ENCODE peak calls at places on chromosomes 4 and X, in five cellular contexts. G, Z, E, D and S are unnamed samples.

GRCh38 chr4:24890561-24890960 is 22.3 kb downstream of the CCDC149 start:
- DNase-seq in G (no peak), Z (no peak), E (no peak), D (no peak), S (no peak)

GRCh38 chrX:136310411-136310810 is 9.6 kb downstream of the ADGRG4 start:
- DNase-seq in G (no peak), Z (no peak), E (no peak), D (peak; percentile 26), S (no peak)

GRCh38 chr4:1058198-1058996 is 47.0 kb downstream of the FGFRL1 start:
- DNase-seq in G (no peak), Z (no peak), E (no peak), D (no peak), S (no peak)

GRCh38 chr4:141391293-141391692 is 170.6 kb downstream of the ZNF330 start:
- DNase-seq in G (no peak), Z (no peak), E (no peak), D (no peak), S (no peak)

GRCh38 chrX:16144420-16144819 is 21.1 kb downstream of the GRPR start:
- DNase-seq in G (no peak), Z (no peak), E (no peak), D (no peak), S (no peak)

GRCh38 chr4:151202851-151203455 is 74.0 kb upstream of the PRSS48 start:
- DNase-seq in G (no peak), Z (no peak), E (no peak), D (no peak), S (no peak)

GRCh38 chr4:170391066-170391754 is 301.5 kb upstream of the AADAT start:
- DNase-seq in G (no peak), Z (no peak), E (no peak), D (no peak), S (no peak)

GRCh38 chrX:153441981-153442380 is 3.9 kb downstream of the TREX2 start:
- DNase-seq in G (no peak), Z (no peak), E (no peak), D (no peak), S (no peak)

GRCh38 chrX:72001471-72001870 is 90.8 kb downstream of the NHSL2 start:
- DNase-seq in G (no peak), Z (no peak), E (no peak), D (no peak), S (no peak)

GRCh38 chr4:37243722-37244582 is 591 bp upstream of the NWD2 start:
- DNase-seq in G (no peak), Z (peak; percentile 0), E (no peak), D (no peak), S (peak; percentile 9)

GRCh38 chrX:16268206-16268605 is 100.9 kb downstream of the MAGEB17 start:
- DNase-seq in G (no peak), Z (no peak), E (no peak), D (no peak), S (no peak)

GRCh38 chrX:148416931-148417330 is 83.5 kb upstream of the AFF2 start:
- DNase-seq in G (no peak), Z (no peak), E (no peak), D (no peak), S (no peak)

GRCh38 chr4:141246683-141247429 is 26.2 kb downstream of the ZNF330 start:
- DNase-seq in G (no peak), Z (no peak), E (no peak), D (peak; percentile 23), S (no peak)

GRCh38 chr4:18075823-18076433 is 54.4 kb upstream of the LCORL start:
- DNase-seq in G (no peak), Z (peak; percentile 56), E (no peak), D (peak; percentile 43), S (no peak)

GRCh38 chrX:35380808-35381700 is 417.1 kb upstream of the MAGEB16 start:
- DNase-seq in G (peak; percentile 23), Z (peak; percentile 0), E (no peak), D (no peak), S (no peak)

GRCh38 chrX:111719426-111720210 is 38.6 kb downstream of the ALG13 start:
- DNase-seq in G (no peak), Z (no peak), E (no peak), D (no peak), S (no peak)

GRCh38 chrX:15245896-15246295 is 24.0 kb downstream of the ASB9 start:
- DNase-seq in G (no peak), Z (no peak), E (no peak), D (no peak), S (no peak)

GRCh38 chr4:140691369-140691768 is 64.8 kb downstream of the TBC1D9 start:
- DNase-seq in G (no peak), Z (peak; percentile 38), E (no peak), D (no peak), S (no peak)

GRCh38 chrX:16743604-16744325 is 24.4 kb downstream of the SYAP1 start:
- DNase-seq in G (no peak), Z (no peak), E (no peak), D (no peak), S (no peak)

GRCh38 chr4:56272946-56273728 is 114.2 kb downstream of the AASDH start:
- DNase-seq in G (no peak), Z (no peak), E (no peak), D (no peak), S (no peak)

GRCh38 chr4:170226288-170226687 is 136.5 kb upstream of the AADAT start:
- DNase-seq in G (no peak), Z (no peak), E (no peak), D (no peak), S (no peak)

GRCh38 chr4:110480031-110480549 is 4.1 kb downstream of the ENPEP start:
- DNase-seq in G (no peak), Z (no peak), E (no peak), D (no peak), S (no peak)

GRCh38 chr4:76626686-76627465 is 191.8 kb downstream of the SHROOM3 start:
- DNase-seq in G (no peak), Z (peak; percentile 3), E (no peak), D (no peak), S (no peak)

GRCh38 chrX:49001521-49002090 is 458 bp downstream of the GRIPAP1 start:
- DNase-seq in G (peak; percentile 12), Z (peak; percentile 1), E (no peak), D (peak; percentile 60), S (no peak)

GRCh38 chrX:129577473-129577872 is 37.4 kb downstream of the OCRL start:
- DNase-seq in G (no peak), Z (no peak), E (no peak), D (peak; percentile 22), S (no peak)

GRCh38 chr4:12393631-12394262 is 965.1 kb upstream of the HS3ST1 start:
- DNase-seq in G (no peak), Z (no peak), E (no peak), D (no peak), S (no peak)

GRCh38 chrX:23435575-23435974 is 100.9 kb downstream of the PTCHD1 start:
- DNase-seq in G (no peak), Z (no peak), E (no peak), D (no peak), S (no peak)

GRCh38 chrX:130103605-130104004 is 6.7 kb downstream of the ELF4 start:
- DNase-seq in G (no peak), Z (no peak), E (no peak), D (no peak), S (no peak)

GRCh38 chrX:148771440-148771839 is 271.0 kb downstream of the AFF2 start:
- DNase-seq in G (no peak), Z (no peak), E (no peak), D (no peak), S (no peak)

GRCh38 chr4:61527886-61528285 is 327.8 kb downstream of the ADGRL3 start:
- DNase-seq in G (no peak), Z (no peak), E (no peak), D (no peak), S (no peak)

GRCh38 chr4:860561-860960 is 34.6 kb upstream of the CPLX1 start:
- DNase-seq in G (no peak), Z (no peak), E (no peak), D (no peak), S (no peak)

GRCh38 chrX:119008122-119008744 is 33.8 kb downstream of the LONRF3 start:
- DNase-seq in G (no peak), Z (peak; percentile 6), E (peak; percentile 23), D (peak; percentile 40), S (no peak)

GRCh38 chrX:20066968-20067708 is 49.6 kb downstream of the MAP7D2 start:
- DNase-seq in G (no peak), Z (peak; percentile 35), E (peak; percentile 21), D (peak; percentile 14), S (peak; percentile 26)

DNA sequence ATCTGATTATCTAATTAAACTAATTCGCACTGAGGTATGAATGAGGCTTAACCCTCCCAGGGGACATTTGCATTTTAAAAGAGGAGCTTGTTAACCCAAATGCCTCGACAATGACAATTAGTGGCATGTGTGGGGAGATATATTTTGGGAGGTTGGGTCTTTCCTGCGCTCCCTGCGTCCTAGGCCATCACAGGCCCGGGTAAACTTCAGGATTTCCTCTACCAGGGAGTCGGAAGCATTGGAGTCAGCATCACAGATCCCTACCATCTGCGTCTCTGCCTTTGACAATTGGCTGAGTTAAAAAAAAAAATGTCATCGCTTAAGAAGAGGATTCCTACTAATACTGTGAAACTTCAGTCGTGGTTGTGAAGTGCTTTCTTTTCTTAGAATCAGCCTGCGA is 50.6 kb downstream of the TENM3 start:
- DNase-seq in G (no peak), Z (no peak), E (no peak), D (no peak), S (no peak)
- TF ChIP-seq POLR2A in G (no peak), Z (no peak), E (no peak), D (no peak), S (no peak)

DNA sequence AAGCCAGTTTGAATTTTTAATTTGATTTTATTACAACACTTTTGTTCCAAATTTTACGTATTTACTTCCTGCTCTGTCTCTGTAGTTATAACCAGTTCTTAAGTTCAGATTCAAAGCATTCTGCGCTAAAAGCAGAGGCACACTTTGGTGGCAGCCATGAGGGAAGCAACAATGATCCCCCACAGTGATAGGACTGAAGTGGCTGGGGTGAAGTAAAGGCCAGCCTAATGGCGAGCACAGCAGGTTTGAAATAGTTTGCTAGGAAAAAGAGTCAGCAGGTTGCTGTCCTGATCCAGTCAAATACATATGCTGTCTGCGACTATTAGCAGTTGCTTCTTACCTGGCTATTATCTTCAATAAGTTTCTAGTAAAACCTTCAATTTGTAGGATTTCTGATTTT is 176.3 kb downstream of the RPA4 start:
- DNase-seq in G (no peak), Z (no peak), E (no peak), D (no peak), S (no peak)
- TF ChIP-seq TAF1 in G (no peak), Z (no peak), E (no peak), D (no peak), S (no peak)

GRCh38 chr4:181823183-181823582 is 420.0 kb upstream of the TENM3 start:
- DNase-seq in G (no peak), Z (no peak), E (no peak), D (no peak), S (no peak)
- TF ChIP-seq POLR2A in G (no peak), Z (no peak), E (no peak), D (no peak), S (no peak)

GRCh38 chr4:81038636-81039350 is 8.3 kb downstream of the BMP3 start:
- DNase-seq in G (no peak), Z (no peak), E (no peak), D (no peak), S (no peak)
- TF ChIP-seq TAF1 in G (no peak), Z (no peak), E (no peak), D (no peak), S (no peak)

DNA sequence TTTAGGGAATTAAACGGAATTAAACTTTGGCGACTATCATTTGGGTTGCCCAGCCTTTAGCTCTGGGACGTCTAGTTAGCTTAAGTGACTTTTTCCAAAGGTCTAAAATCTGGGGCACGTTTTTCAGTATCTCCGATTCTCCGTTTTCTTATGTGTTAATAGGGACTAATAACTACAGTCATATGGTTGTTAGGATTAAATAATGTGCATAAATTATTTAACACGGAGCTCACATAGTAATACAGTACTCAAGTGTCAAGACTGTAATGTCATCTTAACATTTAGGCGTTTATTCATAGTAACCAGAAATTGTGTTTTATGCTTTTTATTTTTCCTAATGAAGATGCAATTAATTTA is 466 bp upstream of the CCNA2 start:
- DNase-seq in G (no peak), Z (no peak), E (no peak), D (no peak), S (no peak)
- TF ChIP-seq POLR2A in G (no peak), Z (no peak), E (no peak), D (no peak), S (no peak)